ENCODE peak calls at places on chromosomes 12 and 14, in four cellular contexts. U is heart left ventricle, Y is pancreas, K is body of pancreas. S is an unnamed sample.

GRCh38 chr12:57000393-57000792 is 6.0 kb downstream of the ZBTB39 start:
- DNase-seq in Y (no peak), U (no peak), K (no peak), S (no peak)

GRCh38 chr12:28278960-28279359 is 88.7 kb downstream of the CCDC91 start:
- DNase-seq in K (no peak), Y (no peak), U (no peak), S (no peak)

GRCh38 chr14:61341275-61342210 is 20.2 kb downstream of the PRKCH start:
- DNase-seq in U (no peak), Y (no peak), K (no peak), S (no peak)

GRCh38 chr14:50846171-50846880 is 15.4 kb upstream of the NIN start:
- DNase-seq in U (no peak), Y (no peak), K (no peak), S (no peak)

GRCh38 chr14:21406213-21406612 is 22.4 kb upstream of the SUPT16H start:
- DNase-seq in U (no peak), Y (no peak), K (no peak), S (no peak)

GRCh38 chr14:74572829-74573360 is 39.1 kb downstream of the LTBP2 start:
- DNase-seq in U (peak; percentile 12), Y (no peak), K (no peak), S (no peak)

GRCh38 chr14:93055651-93056115 is 60.0 kb downstream of the ITPK1 start:
- DNase-seq in Y (no peak), K (peak; percentile 69), U (no peak), S (no peak)

GRCh38 chr12:124713436-124714082 is 146.1 kb upstream of the NCOR2 start:
- DNase-seq in K (no peak), U (peak; percentile 45), Y (no peak), S (peak; percentile 47)

GRCh38 chr12:6281081-6281809 is 29.2 kb upstream of the PLEKHG6 start:
- DNase-seq in K (no peak), U (no peak), Y (peak; percentile 33), S (no peak)

GRCh38 chr14:74763803-74764531 is 851 bp downstream of the YLPM1 start:
- DNase-seq in K (peak; percentile 24), U (peak; percentile 26), Y (no peak), S (no peak)

GRCh38 chr12:9848899-9849298 is 20.3 kb downstream of the CLEC2B start:
- DNase-seq in K (no peak), U (no peak), Y (no peak), S (no peak)

GRCh38 chr14:45716506-45716905 is 463.5 kb upstream of the MIS18BP1 start:
- DNase-seq in U (no peak), Y (no peak), K (no peak), S (no peak)

GRCh38 chr14:88181072-88181471 is 142.0 kb downstream of the KCNK10 start:
- DNase-seq in Y (no peak), K (no peak), U (no peak), S (no peak)

GRCh38 chr14:46306267-46306666 is 345.3 kb downstream of the RPL10L start:
- DNase-seq in Y (no peak), K (no peak), U (no peak), S (no peak)

GRCh38 chr12:93918262-93918661 is 230.1 kb upstream of the PLXNC1 start:
- DNase-seq in U (no peak), K (no peak), Y (no peak), S (no peak)

GRCh38 chr12:39375206-39375808 is 67.6 kb downstream of the KIF21A start:
- DNase-seq in K (no peak), U (no peak), Y (no peak), S (no peak)
- TF ChIP-seq CTCF in K (no peak), U (no peak), Y (no peak), S (no peak)

DNA sequence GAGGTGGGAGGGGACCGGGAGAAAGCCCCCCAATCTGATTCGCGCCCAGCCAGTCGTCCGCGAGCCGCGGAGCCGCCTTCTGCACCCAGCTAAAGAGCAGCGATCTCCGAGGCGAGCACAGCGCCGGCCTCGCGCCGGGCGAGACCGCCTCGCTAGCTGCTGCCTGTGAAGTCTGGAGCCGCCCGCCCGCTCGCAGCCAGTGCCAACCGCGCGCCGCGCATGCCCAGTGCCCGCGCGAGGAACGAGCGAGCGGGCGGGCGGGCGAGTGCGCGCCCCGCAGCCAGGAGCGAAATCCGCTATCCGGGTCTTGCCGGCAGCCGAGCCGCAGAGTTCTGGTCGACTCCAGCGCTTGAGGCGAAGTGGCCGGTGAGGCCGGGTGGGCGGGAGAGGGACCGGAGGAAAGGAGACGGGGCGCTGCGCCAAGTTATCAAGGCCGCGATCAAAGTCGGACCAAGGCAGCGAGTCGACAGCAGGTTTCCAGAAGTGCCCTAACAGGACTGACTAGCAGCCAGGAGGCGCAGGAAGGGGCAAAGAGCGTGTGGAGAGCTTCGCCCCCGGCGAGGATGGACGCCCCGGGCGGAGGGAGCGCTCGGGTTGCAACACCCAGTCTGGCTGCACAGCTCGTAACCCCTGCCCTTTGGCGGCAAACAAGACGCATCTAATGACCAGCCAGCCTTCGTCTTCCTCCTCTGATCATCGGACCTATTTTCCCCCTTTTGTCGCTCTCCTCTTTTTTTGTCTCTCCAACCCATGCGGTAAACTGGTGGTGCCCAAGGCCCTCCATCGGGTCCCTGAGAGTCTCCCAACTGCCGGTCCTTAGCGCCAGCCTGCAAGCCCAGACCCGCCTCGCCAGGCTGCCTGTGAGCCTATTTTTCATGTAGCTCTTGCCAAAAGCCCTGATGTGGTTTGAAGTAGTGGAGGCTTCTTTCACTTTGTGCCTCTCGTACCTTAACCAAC is at the start of gene EPS8:
- DNase-seq in Y (peak; percentile 97), K (peak; percentile 93), U (peak; percentile 93), S (peak; percentile 90)
- H3K27ac ChIP-seq in Y (peak within 1 kb of the TSS; percentile 87), K (peak within 1 kb of the TSS; percentile 97), U (peak within 1 kb of the TSS; percentile 89), S (peak within 1 kb of the TSS; percentile 94)

GRCh38 chr12:75816892-75817291 is 214.7 kb downstream of the PHLDA1 start:
- DNase-seq in K (no peak), Y (no peak), U (no peak), S (no peak)
- TF ChIP-seq CTCF in K (no peak), Y (no peak), U (no peak), S (no peak)

GRCh38 chr12:3381059-3382047 is 109.7 kb upstream of the PRMT8 start:
- DNase-seq in Y (no peak), U (no peak), K (peak; percentile 50), S (no peak)

GRCh38 chr12:3379079-3379478 is 111.9 kb upstream of the PRMT8 start:
- DNase-seq in K (no peak), U (no peak), Y (no peak), S (no peak)

GRCh38 chr12:3377056-3377455 is 113.9 kb upstream of the PRMT8 start:
- DNase-seq in Y (no peak), K (no peak), U (no peak), S (peak; percentile 20)

GRCh38 chr12:3378655-3379054 is 112.3 kb upstream of the PRMT8 start:
- DNase-seq in Y (no peak), U (no peak), K (no peak), S (peak; percentile 14)

DNA sequence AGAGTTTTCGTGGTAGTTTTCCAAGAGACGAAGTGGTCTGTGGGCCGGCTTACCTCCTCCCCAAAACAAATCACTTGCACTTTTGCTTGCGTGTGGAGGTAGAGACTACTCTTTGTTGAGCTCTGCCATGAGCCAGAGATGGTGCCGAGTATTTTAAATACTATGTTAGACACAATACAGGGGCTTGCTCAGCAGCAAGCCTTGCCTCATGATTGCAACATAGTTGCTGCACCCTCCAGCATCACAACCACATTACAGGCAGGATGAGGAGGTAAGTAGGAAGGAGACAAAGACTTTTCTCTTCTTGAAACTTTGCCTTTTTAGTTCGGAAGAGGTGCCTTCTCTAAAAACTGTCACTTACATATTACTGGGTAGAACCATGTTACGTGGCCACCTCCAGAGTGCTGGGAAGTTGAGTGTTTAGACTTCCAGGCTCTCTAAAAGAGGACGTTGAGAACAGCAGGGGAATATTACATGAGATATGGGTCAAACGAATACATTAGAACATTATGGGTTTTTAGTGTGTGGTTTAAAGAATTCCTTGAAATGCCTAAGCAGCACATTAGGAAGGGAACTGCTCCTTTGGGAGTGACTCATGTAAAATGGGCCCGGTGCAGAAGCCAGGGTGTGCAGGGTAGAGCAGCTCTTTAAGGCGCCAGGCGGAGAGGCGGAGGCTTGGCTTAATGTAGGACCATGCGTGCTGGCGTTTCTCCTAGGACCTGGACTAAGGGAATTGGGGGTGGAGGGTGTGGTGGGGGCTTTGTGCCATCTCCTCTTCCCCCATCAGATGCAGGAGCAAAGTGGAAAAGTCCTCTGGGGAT is 110.6 kb upstream of the PRMT8 start:
- DNase-seq in K (no peak), Y (no peak), U (peak; percentile 45), S (no peak)
- H3K27ac ChIP-seq in K (peak overlapping the region; percentile 22), Y (no peak overlapping the region), U (peak overlapping the region; percentile 12), S (no peak overlapping the region)

GRCh38 chr12:71849109-71849851 is 9.7 kb downstream of the TBC1D15 start:
- DNase-seq in K (no peak), Y (no peak), U (no peak), S (no peak)
- TF ChIP-seq CTCF in K (no peak), Y (no peak), U (no peak), S (no peak)

GRCh38 chr12:116592116-116592637 is 33.0 kb downstream of the MAP1LC3B2 start:
- DNase-seq in Y (peak; percentile 63), K (peak; percentile 77), U (no peak), S (peak; percentile 72)
- H3K27ac ChIP-seq in Y (no peak overlapping the region), K (peak overlapping the region; percentile 81), U (no peak overlapping the region), S (no peak overlapping the region)

GRCh38 chr14:30528119-30528518 is 30.8 kb upstream of the G2E3 start:
- DNase-seq in U (no peak), K (no peak), Y (no peak), S (no peak)

GRCh38 chr14:30532264-30532663 is 26.7 kb upstream of the G2E3 start:
- DNase-seq in K (no peak), Y (no peak), U (no peak), S (no peak)

GRCh38 chr14:30525833-30526232 is 33.1 kb upstream of the G2E3 start:
- DNase-seq in K (no peak), Y (no peak), U (no peak), S (no peak)

GRCh38 chr14:30528778-30529642 is 29.9 kb upstream of the G2E3 start:
- DNase-seq in U (no peak), Y (no peak), K (no peak), S (no peak)

GRCh38 chr14:30527196-30527595 is 31.8 kb upstream of the G2E3 start:
- DNase-seq in K (no peak), U (no peak), Y (no peak), S (no peak)
- TF ChIP-seq CTCF in K (no peak), U (no peak), Y (no peak), S (no peak)

DNA sequence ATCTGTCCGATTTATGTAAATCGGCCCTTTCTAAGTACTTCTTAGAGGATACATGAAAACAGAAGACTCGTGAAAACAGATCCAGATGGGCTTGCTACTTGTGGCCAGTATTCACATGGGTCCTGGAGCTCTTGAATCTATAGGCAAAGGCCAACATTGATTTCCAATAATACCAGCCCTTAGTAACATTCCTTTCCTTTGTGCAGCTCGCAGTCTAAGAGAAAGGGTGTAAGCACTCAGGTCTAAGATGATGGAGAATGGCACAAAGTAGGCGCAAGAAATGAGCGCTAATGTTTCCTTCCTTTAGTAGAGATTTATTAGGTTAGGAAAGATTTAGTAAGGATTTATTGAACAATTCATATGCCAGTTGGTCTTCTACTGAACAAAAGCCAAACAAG is 602 bp downstream of the RNU6-8 start:
- DNase-seq in K (no peak), Y (no peak), U (no peak), S (no peak)
- H3K27ac ChIP-seq in K (peak overlapping the region; percentile 84), Y (peak overlapping the region; percentile 92), U (peak overlapping the region; percentile 94), S (peak overlapping the region; percentile 92)

S was measured in lung.